ENCODE peak calls at places on chromosomes 13 and 19, in six cellular contexts. One of them, this sample, is unnamed.

GRCh38 chr13:34942732-34943674 is 933 bp downstream of the NBEA start:
- DNase-seq in H9: peak; percentile 68
- DNase-seq in H1: no peak
- DNase-seq in IMR-90: no peak
- DNase-seq in neuronal stem cell: peak; percentile 52
- DNase-seq in trophoblast cell: no peak
- DNase-seq in this sample: peak; percentile 2

GRCh38 chr13:101181076-101181685 is 235.1 kb downstream of the NALCN start:
- DNase-seq in H9: no peak
- DNase-seq in H1: no peak
- DNase-seq in IMR-90: peak; percentile 15
- DNase-seq in neuronal stem cell: no peak
- DNase-seq in trophoblast cell: no peak
- DNase-seq in this sample: no peak

GRCh38 chr13:50599927-50600326 is 243.6 kb downstream of the DLEU7 start:
- DNase-seq in H9: no peak
- DNase-seq in H1: no peak
- DNase-seq in IMR-90: no peak
- DNase-seq in neuronal stem cell: no peak
- DNase-seq in trophoblast cell: no peak
- DNase-seq in this sample: no peak

GRCh38 chr13:80374453-80374852 is 33.5 kb upstream of the SPRY2 start:
- DNase-seq in H9: no peak
- DNase-seq in H1: no peak
- DNase-seq in IMR-90: no peak
- DNase-seq in neuronal stem cell: no peak
- DNase-seq in trophoblast cell: no peak
- DNase-seq in this sample: no peak

GRCh38 chr13:106657104-106657503 is 89.2 kb upstream of the ARGLU1 start:
- DNase-seq in H9: no peak
- DNase-seq in H1: no peak
- DNase-seq in IMR-90: no peak
- DNase-seq in neuronal stem cell: no peak
- DNase-seq in trophoblast cell: peak; percentile 42
- DNase-seq in this sample: no peak

GRCh38 chr13:101985321-101985720 is 416.5 kb downstream of the FGF14 start:
- DNase-seq in H9: no peak
- DNase-seq in H1: no peak
- DNase-seq in IMR-90: no peak
- DNase-seq in neuronal stem cell: no peak
- DNase-seq in trophoblast cell: no peak
- DNase-seq in this sample: no peak

GRCh38 chr13:51894239-51894638 is 32.5 kb downstream of the CCDC70 start:
- DNase-seq in H9: peak; percentile 55
- DNase-seq in H1: no peak
- DNase-seq in IMR-90: no peak
- DNase-seq in neuronal stem cell: no peak
- DNase-seq in trophoblast cell: no peak
- DNase-seq in this sample: no peak

GRCh38 chr19:7188682-7189629 is 105.3 kb downstream of the INSR start:
- DNase-seq in H9: no peak
- DNase-seq in H1: no peak
- DNase-seq in IMR-90: no peak
- DNase-seq in neuronal stem cell: no peak
- DNase-seq in trophoblast cell: no peak
- DNase-seq in this sample: peak; percentile 20

GRCh38 chr19:920051-920857 is 3.1 kb downstream of the KISS1R start:
- DNase-seq in H9: no peak
- DNase-seq in H1: no peak
- DNase-seq in IMR-90: no peak
- DNase-seq in neuronal stem cell: no peak
- DNase-seq in trophoblast cell: peak; percentile 51
- DNase-seq in this sample: peak; percentile 38

GRCh38 chr13:29453657-29454056 is 141.8 kb downstream of the SLC7A1 start:
- DNase-seq in H9: no peak
- DNase-seq in H1: no peak
- DNase-seq in IMR-90: no peak
- DNase-seq in neuronal stem cell: no peak
- DNase-seq in trophoblast cell: no peak
- DNase-seq in this sample: no peak

GRCh38 chr13:105971720-105972119 is 563.7 kb downstream of the EFNB2 start:
- DNase-seq in H9: no peak
- DNase-seq in H1: no peak
- DNase-seq in IMR-90: no peak
- DNase-seq in neuronal stem cell: no peak
- DNase-seq in trophoblast cell: no peak
- DNase-seq in this sample: peak; percentile 35

GRCh38 chr13:24719139-24719538 is 38.9 kb downstream of the ATP12A start:
- DNase-seq in H9: no peak
- DNase-seq in H1: no peak
- DNase-seq in IMR-90: no peak
- DNase-seq in neuronal stem cell: no peak
- DNase-seq in trophoblast cell: no peak
- DNase-seq in this sample: no peak

GRCh38 chr13:106772202-106772601 is 204.3 kb upstream of the ARGLU1 start:
- DNase-seq in H9: no peak
- DNase-seq in H1: no peak
- DNase-seq in IMR-90: no peak
- DNase-seq in neuronal stem cell: no peak
- DNase-seq in trophoblast cell: no peak
- DNase-seq in this sample: no peak

GRCh38 chr19:10602330-10603083 is 15.4 kb upstream of the AP1M2 start:
- DNase-seq in H9: peak; percentile 86
- DNase-seq in H1: no peak
- DNase-seq in IMR-90: peak; percentile 48
- DNase-seq in neuronal stem cell: peak; percentile 81
- DNase-seq in trophoblast cell: no peak
- DNase-seq in this sample: peak; percentile 77

GRCh38 chr19:19152668-19153384 is 14.5 kb upstream of the TMEM161A start:
- DNase-seq in H9: no peak
- DNase-seq in H1: no peak
- DNase-seq in IMR-90: no peak
- DNase-seq in neuronal stem cell: no peak
- DNase-seq in trophoblast cell: no peak
- DNase-seq in this sample: no peak

GRCh38 chr13:73625562-73626339 is 508.5 kb downstream of the KLF12 start:
- DNase-seq in H9: no peak
- DNase-seq in H1: no peak
- DNase-seq in IMR-90: no peak
- DNase-seq in neuronal stem cell: no peak
- DNase-seq in trophoblast cell: no peak
- DNase-seq in this sample: no peak

GRCh38 chr13:60412909-60413616 is 16.0 kb downstream of the TDRD3 start:
- DNase-seq in H9: no peak
- DNase-seq in H1: no peak
- DNase-seq in IMR-90: no peak
- DNase-seq in neuronal stem cell: no peak
- DNase-seq in trophoblast cell: no peak
- DNase-seq in this sample: no peak

GRCh38 chr19:34676697-34677385 is at the start of gene SCGB2B2:
- DNase-seq in H9: peak; percentile 67
- DNase-seq in H1: no peak
- DNase-seq in IMR-90: no peak
- DNase-seq in neuronal stem cell: no peak
- DNase-seq in trophoblast cell: no peak
- DNase-seq in this sample: no peak

GRCh38 chr19:28715157-28715556 is 497.8 kb downstream of the UQCRFS1 start:
- DNase-seq in H9: no peak
- DNase-seq in H1: no peak
- DNase-seq in IMR-90: no peak
- DNase-seq in neuronal stem cell: no peak
- DNase-seq in trophoblast cell: no peak
- DNase-seq in this sample: no peak

GRCh38 chr13:39394811-39395685 is 207.9 kb downstream of the LHFPL6 start:
- DNase-seq in H9: no peak
- DNase-seq in H1: no peak
- DNase-seq in IMR-90: no peak
- DNase-seq in neuronal stem cell: no peak
- DNase-seq in trophoblast cell: no peak
- DNase-seq in this sample: no peak

GRCh38 chr13:31638577-31638976 is 100.7 kb upstream of the RXFP2 start:
- DNase-seq in H9: no peak
- DNase-seq in H1: no peak
- DNase-seq in IMR-90: peak; percentile 65
- DNase-seq in neuronal stem cell: no peak
- DNase-seq in trophoblast cell: no peak
- DNase-seq in this sample: peak; percentile 6
- H3K14ac ChIP-seq in H9: no peak overlapping the region
- H3K14ac ChIP-seq in H1: no peak overlapping the region
- H3K14ac ChIP-seq in IMR-90: no peak overlapping the region
- H3K14ac ChIP-seq in neuronal stem cell: no peak overlapping the region
- H3K14ac ChIP-seq in trophoblast cell: no peak overlapping the region
- H3K14ac ChIP-seq in this sample: no peak overlapping the region

GRCh38 chr19:3591876-3592613 is 6.8 kb downstream of the GIPC3 start:
- DNase-seq in H9: no peak
- DNase-seq in H1: no peak
- DNase-seq in IMR-90: no peak
- DNase-seq in neuronal stem cell: no peak
- DNase-seq in trophoblast cell: no peak
- DNase-seq in this sample: no peak

GRCh38 chr19:3589949-3590348 is 4.7 kb downstream of the GIPC3 start:
- DNase-seq in H9: no peak
- DNase-seq in H1: no peak
- DNase-seq in IMR-90: no peak
- DNase-seq in neuronal stem cell: no peak
- DNase-seq in trophoblast cell: no peak
- DNase-seq in this sample: no peak

GRCh38 chr19:3586707-3587346 is 1.5 kb downstream of the GIPC3 start:
- DNase-seq in H9: no peak
- DNase-seq in H1: no peak
- DNase-seq in IMR-90: no peak
- DNase-seq in neuronal stem cell: no peak
- DNase-seq in trophoblast cell: no peak
- DNase-seq in this sample: no peak

GRCh38 chr19:3590991-3591659 is 5.8 kb downstream of the GIPC3 start:
- DNase-seq in H9: no peak
- DNase-seq in H1: no peak
- DNase-seq in IMR-90: no peak
- DNase-seq in neuronal stem cell: no peak
- DNase-seq in trophoblast cell: no peak
- DNase-seq in this sample: no peak

GRCh38 chr19:3589439-3589838 is 4.2 kb downstream of the GIPC3 start:
- DNase-seq in H9: no peak
- DNase-seq in H1: no peak
- DNase-seq in IMR-90: no peak
- DNase-seq in neuronal stem cell: no peak
- DNase-seq in trophoblast cell: no peak
- DNase-seq in this sample: no peak
- H3K14ac ChIP-seq in H9: no peak overlapping the region
- H3K14ac ChIP-seq in H1: no peak overlapping the region
- H3K14ac ChIP-seq in IMR-90: no peak overlapping the region
- H3K14ac ChIP-seq in neuronal stem cell: no peak overlapping the region
- H3K14ac ChIP-seq in trophoblast cell: no peak overlapping the region
- H3K14ac ChIP-seq in this sample: no peak overlapping the region

GRCh38 chr19:41233748-41234240 is 14.8 kb downstream of the AXL start:
- DNase-seq in H9: no peak
- DNase-seq in H1: no peak
- DNase-seq in IMR-90: no peak
- DNase-seq in neuronal stem cell: no peak
- DNase-seq in trophoblast cell: no peak
- DNase-seq in this sample: no peak
- H3K14ac ChIP-seq in H9: no peak overlapping the region
- H3K14ac ChIP-seq in H1: no peak overlapping the region
- H3K14ac ChIP-seq in IMR-90: no peak overlapping the region
- H3K14ac ChIP-seq in neuronal stem cell: no peak overlapping the region
- H3K14ac ChIP-seq in trophoblast cell: no peak overlapping the region
- H3K14ac ChIP-seq in this sample: no peak overlapping the region

GRCh38 chr13:109121826-109122225 is 492.4 kb downstream of the MYO16 start:
- DNase-seq in H9: no peak
- DNase-seq in H1: no peak
- DNase-seq in IMR-90: no peak
- DNase-seq in neuronal stem cell: no peak
- DNase-seq in trophoblast cell: no peak
- DNase-seq in this sample: no peak
- H3K14ac ChIP-seq in H9: no peak overlapping the region
- H3K14ac ChIP-seq in H1: no peak overlapping the region
- H3K14ac ChIP-seq in IMR-90: no peak overlapping the region
- H3K14ac ChIP-seq in neuronal stem cell: no peak overlapping the region
- H3K14ac ChIP-seq in trophoblast cell: no peak overlapping the region
- H3K14ac ChIP-seq in this sample: no peak overlapping the region

GRCh38 chr13:44780586-44781280 is 204.6 kb upstream of the TSC22D1 start:
- DNase-seq in H9: no peak
- DNase-seq in H1: no peak
- DNase-seq in IMR-90: no peak
- DNase-seq in neuronal stem cell: no peak
- DNase-seq in trophoblast cell: no peak
- DNase-seq in this sample: no peak
- H3K14ac ChIP-seq in H9: no peak overlapping the region
- H3K14ac ChIP-seq in H1: no peak overlapping the region
- H3K14ac ChIP-seq in IMR-90: no peak overlapping the region
- H3K14ac ChIP-seq in neuronal stem cell: no peak overlapping the region
- H3K14ac ChIP-seq in trophoblast cell: no peak overlapping the region
- H3K14ac ChIP-seq in this sample: no peak overlapping the region

DNA sequence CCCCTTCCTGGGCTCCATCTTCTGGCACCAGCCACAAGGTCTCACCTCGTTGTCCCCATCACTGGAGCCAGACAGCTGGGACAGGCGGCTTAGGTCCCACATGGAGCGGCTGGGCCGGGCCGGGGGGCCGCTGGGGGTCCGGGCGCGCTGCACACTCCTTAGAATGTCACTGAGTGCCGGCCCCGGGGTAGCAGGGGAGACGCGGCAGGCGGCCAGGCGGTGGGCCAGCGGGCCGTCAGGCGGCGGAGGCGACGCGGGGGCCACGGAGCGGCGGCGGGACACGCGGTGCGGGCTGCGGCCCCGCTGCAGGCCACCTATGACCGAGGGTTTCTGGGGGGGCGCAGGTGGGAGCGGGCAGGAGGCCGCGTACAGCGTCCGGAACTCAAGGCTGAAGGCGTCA is 3.1 kb upstream of the SPACA4 start:
- DNase-seq in H9: no peak
- DNase-seq in H1: no peak
- DNase-seq in IMR-90: no peak
- DNase-seq in neuronal stem cell: no peak
- DNase-seq in trophoblast cell: no peak
- DNase-seq in this sample: no peak
- H3K14ac ChIP-seq in H9: no peak overlapping the region
- H3K14ac ChIP-seq in H1: no peak overlapping the region
- H3K14ac ChIP-seq in IMR-90: no peak overlapping the region
- H3K14ac ChIP-seq in neuronal stem cell: no peak overlapping the region
- H3K14ac ChIP-seq in trophoblast cell: no peak overlapping the region
- H3K14ac ChIP-seq in this sample: no peak overlapping the region

GRCh38 chr13:98374750-98375149 is 197.7 kb upstream of the RNF113B start:
- DNase-seq in H9: no peak
- DNase-seq in H1: no peak
- DNase-seq in IMR-90: no peak
- DNase-seq in neuronal stem cell: no peak
- DNase-seq in trophoblast cell: no peak
- DNase-seq in this sample: no peak
- H3K14ac ChIP-seq in H9: no peak overlapping the region
- H3K14ac ChIP-seq in H1: no peak overlapping the region
- H3K14ac ChIP-seq in IMR-90: no peak overlapping the region
- H3K14ac ChIP-seq in neuronal stem cell: no peak overlapping the region
- H3K14ac ChIP-seq in trophoblast cell: no peak overlapping the region
- H3K14ac ChIP-seq in this sample: no peak overlapping the region